ENCODE peak calls at places on chromosomes 16 and 17, in nine cellular contexts. E, W, B, A, F, M, S, G and I are unnamed samples.
A peak's percentile ranks its signal among the peaks of the same experiment; 100 is the strongest.

GRCh38 chr17:50259484-50260324 is 14.6 kb upstream of the TMEM92 start:
- DNase-seq in G (no peak), A (no peak), W (peak; percentile 28), B (peak; percentile 46), S (no peak), M (no peak), F (no peak), E (peak; percentile 49), I (peak; percentile 56)

GRCh38 chr16:81319221-81319912 is 4.6 kb downstream of the GAN start:
- DNase-seq in S (peak; percentile 61), E (peak; percentile 83), M (peak; percentile 60), B (no peak), A (no peak), F (no peak), W (no peak), G (no peak), I (no peak)

GRCh38 chr16:8567355-8568230 is 22.7 kb downstream of the TMEM114 start:
- DNase-seq in W (peak; percentile 75), E (peak; percentile 76), G (peak; percentile 94), A (peak; percentile 46), M (peak; percentile 91), S (peak; percentile 82), F (peak; percentile 49), B (peak; percentile 72), I (peak; percentile 81)

GRCh38 chr17:1957037-1957436 is 68.1 kb downstream of the RTN4RL1 start:
- DNase-seq in W (no peak), E (peak; percentile 61), A (no peak), G (no peak), F (no peak), S (no peak), B (no peak), M (peak; percentile 38), I (no peak)

GRCh38 chr17:74981979-74982662 is 5.3 kb upstream of the CDR2L start:
- DNase-seq in G (no peak), M (peak; percentile 78), S (peak; percentile 73), F (peak; percentile 69), B (peak; percentile 90), E (peak; percentile 50), W (peak; percentile 64), A (peak; percentile 69), I (peak; percentile 78)

GRCh38 chr17:8080208-8080798 is 7.2 kb downstream of the ALOX12B start:
- DNase-seq in S (no peak), B (no peak), A (no peak), M (no peak), G (no peak), F (no peak), W (no peak), E (no peak), I (no peak)

GRCh38 chr17:66855204-66855603 is 20.3 kb downstream of the CACNG5 start:
- DNase-seq in B (no peak), G (no peak), M (no peak), S (no peak), E (no peak), F (no peak), W (no peak), A (no peak), I (no peak)

GRCh38 chr16:85089485-85089884 is 22.8 kb downstream of the CIBAR2 start:
- DNase-seq in A (no peak), E (peak; percentile 26), G (no peak), S (no peak), M (no peak), W (no peak), B (peak; percentile 69), F (no peak), I (no peak)

GRCh38 chr17:31919802-31920525 is 16.8 kb upstream of the SUZ12 start:
- DNase-seq in A (no peak), W (no peak), E (peak; percentile 82), G (no peak), B (peak; percentile 18), M (no peak), F (no peak), S (no peak), I (no peak)

GRCh38 chr16:47204736-47205499 is 61.2 kb upstream of the NETO2 start:
- DNase-seq in S (no peak), E (no peak), W (no peak), F (no peak), M (no peak), A (no peak), B (no peak), G (no peak), I (no peak)

GRCh38 chr16:4293822-4294457 is 21.1 kb upstream of the TFAP4 start:
- DNase-seq in E (peak; percentile 87), A (no peak), S (peak; percentile 77), M (peak; percentile 88), B (peak; percentile 75), G (no peak), W (peak; percentile 67), F (no peak), I (peak; percentile 67)

GRCh38 chr16:27431773-27432599 is 30.0 kb downstream of the IL21R start:
- DNase-seq in W (no peak), G (no peak), S (no peak), A (peak; percentile 12), B (peak; percentile 29), E (peak; percentile 27), F (no peak), M (peak; percentile 6), I (peak; percentile 44)

DNA sequence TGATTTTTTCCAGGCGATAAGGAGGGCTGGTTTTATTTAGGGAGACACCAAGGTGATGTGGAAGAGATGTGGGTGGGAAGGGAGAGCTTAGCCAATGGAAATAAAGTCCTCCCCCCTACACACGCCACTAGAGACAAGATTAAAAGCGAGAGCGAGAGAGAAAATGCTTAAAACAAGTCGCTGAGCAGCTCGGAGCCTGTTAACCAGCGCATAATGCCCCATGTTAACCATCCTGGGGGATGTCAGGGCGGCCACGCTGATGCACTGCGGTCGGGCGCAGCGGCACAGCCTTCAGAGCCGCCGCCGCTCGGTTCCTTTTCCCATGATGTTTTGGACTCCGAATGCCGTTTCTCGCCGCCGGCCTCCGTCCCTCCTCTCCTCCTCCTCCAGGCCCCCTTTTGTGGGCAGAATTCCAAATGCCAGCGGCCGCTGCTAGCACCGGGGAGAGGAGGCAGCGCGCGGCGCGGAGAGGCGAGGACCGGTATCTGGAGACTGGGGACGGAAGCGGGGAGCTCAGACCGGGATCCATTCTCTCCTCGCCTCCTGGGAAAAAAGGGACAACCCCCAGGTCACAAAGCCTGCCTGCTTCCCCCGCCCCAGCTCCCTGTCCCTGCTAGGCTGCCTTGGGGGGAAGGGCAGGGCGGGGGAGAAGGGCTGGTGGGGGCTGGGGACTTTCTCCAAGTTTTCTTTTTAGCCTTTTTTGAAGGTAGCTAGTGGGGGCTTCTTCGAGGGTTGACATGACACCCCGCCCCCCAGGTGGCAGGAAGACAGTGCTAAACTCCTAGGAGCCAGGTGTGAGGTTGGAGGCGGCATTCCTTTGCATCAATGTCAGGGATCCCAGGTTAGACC is 98.1 kb upstream of the CCL2 start:
- DNase-seq in G (no peak), F (no peak), E (no peak), S (no peak), B (peak; percentile 59), W (no peak), A (no peak), M (no peak), I (no peak)
- H3K4me1 ChIP-seq in G (no peaks in the 10 kb centered on the region), F (no peaks in the 10 kb centered on the region), E (no peaks in the 10 kb centered on the region), S (no peaks in the 10 kb centered on the region), B (no peaks in the 10 kb centered on the region), W (no peaks in the 10 kb centered on the region), A (no peaks in the 10 kb centered on the region), M (peaks cover 3% of the 10 kb centered on the region), I (peaks cover 9% of the 10 kb centered on the region)

GRCh38 chr16:67169642-67170167 is 633 bp upstream of the NOL3 start:
- DNase-seq in A (no peak), F (no peak), B (no peak), M (peak; percentile 49), S (no peak), G (no peak), W (peak; percentile 58), E (peak; percentile 17), I (no peak)
- H3K27ac ChIP-seq in A (peak overlapping the region; percentile 64), F (no peak overlapping the region), B (peak overlapping the region; percentile 93), M (peak overlapping the region; percentile 72), S (peak overlapping the region; percentile 95), G (peak overlapping the region; percentile 77), W (peak overlapping the region; percentile 87), E (peak overlapping the region; percentile 52), I (peak overlapping the region; percentile 93)

DNA sequence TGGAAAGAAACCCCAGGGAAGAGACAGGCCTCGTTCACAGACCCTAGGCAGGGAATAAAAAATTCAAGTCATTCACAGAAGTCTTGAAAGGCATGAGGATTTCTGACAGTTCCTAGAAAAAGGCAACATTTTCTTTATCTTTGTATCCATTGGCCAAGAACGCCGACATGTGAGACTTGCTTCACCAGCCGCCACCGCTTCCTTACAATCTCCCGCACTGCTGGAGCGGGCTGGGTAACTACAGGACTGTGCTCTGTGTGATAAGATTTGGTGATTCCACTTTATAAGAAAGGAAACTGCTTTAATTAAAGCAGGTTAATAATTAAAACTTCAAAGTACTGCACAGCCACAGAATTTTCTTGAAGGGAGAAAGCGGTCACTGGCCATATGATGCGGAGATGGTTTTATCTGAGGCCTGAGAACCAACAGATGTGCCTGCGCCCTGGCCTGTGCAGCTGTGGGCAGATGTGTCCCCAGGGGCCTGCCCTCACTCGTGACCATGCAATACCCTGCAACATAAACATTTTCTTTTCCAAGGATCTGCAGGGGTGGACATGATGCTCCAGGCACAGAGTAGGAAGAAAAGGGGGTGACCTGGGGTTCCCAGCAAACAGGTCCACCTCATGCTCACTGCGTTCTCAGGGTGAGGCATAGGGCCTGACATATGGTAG is 13.0 kb upstream of the LGALS3BP start:
- DNase-seq in W (no peak), E (no peak), F (no peak), S (no peak), A (no peak), B (no peak), G (no peak), M (no peak), I (no peak)
- H3K36me3 ChIP-seq in W (no peaks in the 10 kb centered on the region), E (peaks cover 26% of the 10 kb centered on the region), F (peaks cover 7% of the 10 kb centered on the region), S (peaks cover 51% of the 10 kb centered on the region), A (no peaks in the 10 kb centered on the region), B (peaks cover 72% of the 10 kb centered on the region), G (peaks cover 2% of the 10 kb centered on the region), M (peaks cover 75% of the 10 kb centered on the region), I (peaks cover 50% of the 10 kb centered on the region)

GRCh38 chr16:87843678-87844373 is 25.5 kb downstream of the SLC7A5 start:
- DNase-seq in S (no peak), F (no peak), E (no peak), W (no peak), M (no peak), B (no peak), A (no peak), G (no peak), I (no peak)
- H3K4me1 ChIP-seq in S (no peaks in the 10 kb centered on the region), F (peaks cover 15% of the 10 kb centered on the region), E (peaks cover 2% of the 10 kb centered on the region), W (no peaks in the 10 kb centered on the region), M (peaks cover 25% of the 10 kb centered on the region), B (no peaks in the 10 kb centered on the region), A (no peaks in the 10 kb centered on the region), G (no peaks in the 10 kb centered on the region), I (no peaks in the 10 kb centered on the region)

DNA sequence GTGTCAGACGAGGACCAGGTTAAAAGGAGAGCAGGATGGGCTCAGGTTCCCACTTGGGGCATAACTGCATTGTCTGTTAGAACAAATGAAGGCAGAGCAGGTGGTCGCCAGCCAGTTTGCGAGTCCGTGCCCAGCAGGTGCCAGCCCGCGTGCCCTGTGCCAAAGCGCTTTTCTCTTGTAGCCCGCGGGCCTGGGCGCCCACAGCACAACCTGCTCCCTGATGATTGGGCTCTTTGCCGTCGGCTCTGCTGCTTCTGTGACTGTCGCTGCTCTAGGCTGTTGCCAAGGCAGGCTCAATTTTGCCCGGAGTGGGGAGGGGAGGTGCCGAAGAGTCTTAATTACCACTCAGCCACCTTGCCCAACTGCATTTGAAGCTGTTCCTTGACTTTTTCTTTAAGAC is 21.1 kb downstream of the KNOP1 start:
- DNase-seq in A (no peak), B (no peak), F (no peak), S (no peak), M (no peak), E (no peak), G (no peak), W (no peak), I (no peak)
- H3K27ac ChIP-seq in A (peak overlapping the region; percentile 65), B (peak overlapping the region; percentile 71), F (peak overlapping the region; percentile 17), S (peak overlapping the region; percentile 61), M (no peak overlapping the region), E (peak overlapping the region; percentile 82), G (no peak overlapping the region), W (peak overlapping the region; percentile 60), I (peak overlapping the region; percentile 79)